ENCODE peak calls at places on chromosomes 11 and 22, in five cellular contexts. Y, F, A, C and O are unnamed samples.

GRCh38 chr22:34622602-34623001 is 443.4 kb upstream of the ISX start:
- DNase-seq in F (no peak), Y (no peak), A (no peak), C (no peak), O (no peak)

GRCh38 chr22:47310601-47311000 is 548.2 kb downstream of the TBC1D22A start:
- DNase-seq in A (no peak), C (no peak), F (no peak), Y (peak; percentile 43), O (no peak)

GRCh38 chr22:45163074-45163416 is 680 bp upstream of the NUP50 start:
- DNase-seq in F (no peak), Y (no peak), C (no peak), A (no peak), O (no peak)

GRCh38 chr22:44743804-44744211 is 8.6 kb upstream of the ARHGAP8 start:
- DNase-seq in Y (no peak), A (no peak), F (no peak), C (no peak), O (no peak)

GRCh38 chr11:128021304-128022006 is 565.9 kb downstream of the ETS1 start:
- DNase-seq in C (no peak), F (no peak), A (peak; percentile 26), Y (no peak), O (no peak)

GRCh38 chr11:109783842-109784241 is 309.4 kb upstream of the ZC3H12C start:
- DNase-seq in C (no peak), F (no peak), Y (no peak), A (no peak), O (no peak)

GRCh38 chr22:23606204-23607131 is 25.7 kb downstream of the DRICH1 start:
- DNase-seq in Y (no peak), A (no peak), C (no peak), F (no peak), O (no peak)

GRCh38 chr11:45834298-45834756 is 12.9 kb upstream of the CRY2 start:
- DNase-seq in F (no peak), Y (no peak), C (no peak), A (no peak), O (no peak)

GRCh38 chr22:47361247-47361646 is 598.8 kb downstream of the TBC1D22A start:
- DNase-seq in A (no peak), F (no peak), Y (no peak), C (no peak), O (no peak)

GRCh38 chr22:37559901-37560681 is at the start of gene CDC42EP1:
- DNase-seq in F (no peak), Y (no peak), A (no peak), C (no peak), O (no peak)

GRCh38 chr22:38303974-38304373 is 13.3 kb downstream of the CSNK1E start:
- DNase-seq in F (no peak), C (no peak), A (no peak), Y (no peak), O (no peak)

GRCh38 chr11:128503231-128503991 is 83.9 kb downstream of the ETS1 start:
- DNase-seq in A (no peak), Y (no peak), C (no peak), F (peak; percentile 67), O (peak; percentile 79)

GRCh38 chr22:47398491-47398890 is 636.0 kb downstream of the TBC1D22A start:
- DNase-seq in A (no peak), Y (no peak), C (no peak), F (no peak), O (no peak)

GRCh38 chr11:102364991-102365390 is 18.0 kb downstream of the BIRC2 start:
- DNase-seq in Y (no peak), A (no peak), F (no peak), C (no peak), O (no peak)

GRCh38 chr11:28343304-28344233 is 235.4 kb downstream of the METTL15 start:
- DNase-seq in A (no peak), F (no peak), Y (peak; percentile 23), C (no peak), O (peak; percentile 59)

GRCh38 chr11:27039873-27040272 is 742 bp upstream of the BBOX1 start:
- DNase-seq in F (no peak), C (no peak), Y (no peak), A (no peak), O (no peak)

GRCh38 chr11:124310746-124311145 is 3.0 kb downstream of the OR8D1 start:
- DNase-seq in C (no peak), Y (no peak), A (no peak), F (no peak), O (no peak)

GRCh38 chr11:64000026-64000739 is 13.9 kb downstream of the OTUB1 start:
- DNase-seq in C (peak; percentile 61), Y (no peak), A (peak; percentile 77), F (peak; percentile 75), O (no peak)

GRCh38 chr22:49991907-49992533 is 20.5 kb downstream of the IL17REL start:
- DNase-seq in A (no peak), C (no peak), Y (no peak), F (no peak), O (no peak)

GRCh38 chr11:6022954-6023353 is 7.6 kb downstream of the OR56A1 start:
- DNase-seq in F (peak; percentile 31), C (peak; percentile 18), Y (no peak), A (peak; percentile 40), O (peak; percentile 1)

GRCh38 chr22:35357883-35358621 is 22.8 kb upstream of the HMOX1 start:
- DNase-seq in F (no peak), Y (peak; percentile 86), A (no peak), C (no peak), O (no peak)

GRCh38 chr22:49037701-49038245 is 789.9 kb downstream of the BRD1 start:
- DNase-seq in F (no peak), Y (no peak), C (no peak), A (no peak), O (no peak)

GRCh38 chr11:128666397-128666796 is 27.5 kb upstream of the FLI1 start:
- DNase-seq in F (no peak), C (no peak), A (no peak), Y (no peak), O (no peak)

GRCh38 chr11:63762662-63763505 is 5.7 kb downstream of the ZFTA start:
- DNase-seq in F (no peak), C (peak; percentile 55), A (peak; percentile 71), Y (no peak), O (no peak)

GRCh38 chr11:46461461-46461927 is 69.9 kb upstream of the CHRM4 start:
- DNase-seq in Y (no peak), F (no peak), C (no peak), A (no peak), O (no peak)

GRCh38 chr22:48574776-48575566 is 1252.7 kb downstream of the BRD1 start:
- DNase-seq in Y (no peak), C (peak; percentile 26), F (no peak), A (peak; percentile 74), O (no peak)

GRCh38 chr11:62707277-62707771 is at the start of the genes BSCL2 and GNG3:
- DNase-seq in A (peak; percentile 79), C (peak; percentile 64), Y (no peak), F (no peak), O (no peak)

GRCh38 chr11:104462346-104462745 is 298.4 kb upstream of the PDGFD start:
- DNase-seq in F (no peak), C (no peak), Y (no peak), A (no peak), O (peak; percentile 54)

GRCh38 chr11:558503-558902 is 2.0 kb downstream of the LMNTD2 start:
- DNase-seq in C (no peak), A (no peak), F (no peak), Y (no peak), O (no peak)

GRCh38 chr11:71499546-71499945 is 27.5 kb upstream of the KRTAP5-7 start:
- DNase-seq in A (no peak), F (no peak), C (no peak), Y (no peak), O (no peak)

GRCh38 chr22:41831383-41831782 is 1.5 kb upstream of the SREBF2 start:
- DNase-seq in Y (no peak), F (no peak), C (no peak), A (no peak), O (no peak)

GRCh38 chr11:57473208-57473930 is 13.0 kb downstream of the RTN4RL2 start:
- DNase-seq in C (no peak), F (no peak), Y (no peak), A (no peak), O (no peak)

GRCh38 chr11:119377112-119377901 is 4.2 kb downstream of the USP2 start:
- DNase-seq in F (no peak), A (no peak), Y (no peak), C (no peak), O (no peak)